ENCODE peak calls at places on chromosome 10, in ten cellular contexts. A, C, H, T, L, N, Q, Z, G and O are unnamed samples.

GRCh38 chr10:112361951-112362770 is 11.8 kb upstream of the ACSL5 start:
- DNase-seq in C (no peak), L (no peak), A (peak), N (no peak), Z (peak), Q (no peak), H (peak), T (peak), G (no peak), O (peak)

GRCh38 chr10:97319671-97320479 is 804 bp downstream of the FRAT1 start:
- DNase-seq in T (no peak), Q (peak), G (peak), A (peak), H (peak), L (peak), Z (no peak), C (peak), N (no peak), O (no peak)

GRCh38 chr10:74586088-74586585 is 240.3 kb upstream of the KAT6B start:
- DNase-seq in C (peak), Q (no peak), A (no peak), L (peak), T (no peak), H (peak), G (no peak), N (no peak), Z (no peak), O (peak)

GRCh38 chr10:128274938-128275337 is 148.7 kb upstream of the MKI67 start:
- DNase-seq in N (no peak), T (peak), C (peak), H (no peak), G (no peak), L (peak), Z (peak), A (no peak), Q (no peak), O (peak)

GRCh38 chr10:11176746-11177145 is 159.1 kb downstream of the CELF2 start:
- DNase-seq in A (no peak), N (no peak), H (no peak), Q (no peak), C (no peak), G (no peak), T (no peak), L (peak), Z (no peak), O (no peak)

GRCh38 chr10:95330966-95331453 is 40.2 kb upstream of the PDLIM1 start:
- DNase-seq in L (no peak), H (peak), Z (peak), N (no peak), T (no peak), Q (no peak), C (no peak), A (no peak), G (no peak), O (no peak)

GRCh38 chr10:110535958-110536891 is 31.3 kb upstream of the SMC3 start:
- DNase-seq in H (peak), Q (no peak), Z (peak), G (peak), T (peak), N (peak), C (peak), L (peak), A (no peak), O (peak)

GRCh38 chr10:6647811-6648526 is 67.9 kb upstream of the PRKCQ start:
- DNase-seq in L (peak), N (peak), Z (no peak), T (no peak), G (peak), A (no peak), Q (peak), H (peak), C (peak), O (peak)

GRCh38 chr10:10684972-10685371 is 332.7 kb upstream of the CELF2 start:
- DNase-seq in N (no peak), Q (no peak), A (no peak), T (no peak), G (no peak), H (no peak), Z (no peak), L (peak), C (no peak), O (no peak)

GRCh38 chr10:72334832-72335393 is 19.8 kb downstream of the DNAJB12 start:
- DNase-seq in Q (peak), L (peak), A (peak), H (peak), T (peak), C (peak), N (peak), G (peak), Z (peak), O (peak)

GRCh38 chr10:43401627-43402026 is 7.4 kb downstream of the HNRNPF start:
- DNase-seq in H (no peak), Z (no peak), L (no peak), G (no peak), N (no peak), A (no peak), T (no peak), Q (no peak), C (no peak), O (no peak)

GRCh38 chr10:113589225-113589770 is 36.4 kb downstream of the HABP2 start:
- DNase-seq in Q (no peak), N (no peak), H (no peak), T (no peak), C (no peak), A (no peak), L (no peak), Z (no peak), G (no peak), O (no peak)

GRCh38 chr10:78299861-78300453 is 266.3 kb downstream of the RPS24 start:
- DNase-seq in L (no peak), H (no peak), Q (no peak), N (no peak), A (no peak), C (no peak), Z (peak), T (no peak), G (peak), O (no peak)

GRCh38 chr10:26384600-26384999 is 53.5 kb upstream of the APBB1IP start:
- DNase-seq in Q (no peak), N (no peak), H (no peak), Z (no peak), A (no peak), C (no peak), G (no peak), L (no peak), T (no peak), O (no peak)

GRCh38 chr10:58782876-58783859 is 270.5 kb downstream of the BICC1 start:
- DNase-seq in N (no peak), Z (peak), H (peak), C (peak), L (no peak), G (no peak), Q (no peak), T (peak), A (peak), O (peak)

GRCh38 chr10:118904284-118904683 is 125.2 kb upstream of the NANOS1 start:
- DNase-seq in T (no peak), C (no peak), N (no peak), Z (no peak), A (no peak), H (peak), Q (no peak), L (no peak), G (no peak), O (peak)

GRCh38 chr10:130960531-130960930 is 351.0 kb downstream of the TCERG1L start:
- DNase-seq in A (no peak), C (no peak), L (no peak), G (no peak), N (no peak), Q (no peak), H (no peak), Z (no peak), T (no peak), O (no peak)

GRCh38 chr10:115417585-115418265 is 324.6 kb downstream of the ATRNL1 start:
- DNase-seq in T (peak), Z (no peak), L (peak), H (peak), C (peak), Q (peak), A (no peak), N (peak), G (no peak), O (peak)

DNA sequence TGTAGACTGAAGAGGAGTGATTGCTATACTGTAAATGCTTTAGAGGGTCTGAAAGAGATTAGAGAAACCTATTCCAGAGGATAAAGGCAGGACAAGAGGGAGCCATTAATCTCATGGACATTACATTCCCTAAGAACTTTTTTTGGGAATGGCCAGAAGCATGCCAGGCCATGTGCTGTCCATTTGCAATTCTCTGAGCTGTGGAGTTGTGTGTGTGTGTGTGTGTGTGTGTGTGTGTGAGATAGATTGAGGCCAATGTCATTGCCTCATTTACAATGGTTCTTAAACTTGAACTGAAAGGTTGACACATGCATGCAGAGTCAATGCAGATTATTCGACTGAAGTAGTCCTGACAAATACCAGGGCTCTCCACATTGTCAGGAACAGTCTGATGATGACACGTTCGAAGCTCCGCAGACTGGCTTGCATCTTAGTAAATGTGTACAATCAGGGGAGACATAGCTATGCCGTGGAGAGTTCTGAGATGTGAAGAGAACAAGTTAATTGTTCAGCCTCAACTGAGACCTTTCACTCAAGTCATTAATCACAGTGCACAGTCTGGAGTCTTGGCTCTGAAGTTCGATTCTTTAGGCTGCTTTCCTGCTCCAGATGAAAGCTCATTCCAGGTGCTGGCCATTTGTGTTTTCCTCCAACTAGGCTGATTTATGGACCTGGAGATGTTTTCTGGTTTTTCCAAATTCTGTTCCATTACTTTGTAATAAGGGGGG is 921.9 kb downstream of the LRMDA start:
- DNase-seq in C (no peak), Q (no peak), Z (peak), L (no peak), A (no peak), T (peak), H (no peak), N (no peak), G (no peak), O (peak)
- H3K4me3 ChIP-seq in C (no peak), Q (no peak), Z (no peak), L (no peak), A (no peak), T (no peak), H (no peak), N (no peak), G (no peak), O (no peak)

GRCh38 chr10:123143162-123143824 is 4.6 kb upstream of the HMX2 start:
- DNase-seq in L (no peak), N (no peak), T (no peak), H (no peak), G (no peak), A (no peak), Z (no peak), Q (no peak), C (no peak), O (no peak)

GRCh38 chr10:123141791-123142700 is 5.9 kb upstream of the HMX2 start:
- DNase-seq in L (no peak), G (no peak), N (no peak), T (no peak), A (no peak), Q (no peak), H (no peak), C (no peak), Z (no peak), O (no peak)

GRCh38 chr10:123140983-123141390 is 5.2 kb downstream of the HMX3 start:
- DNase-seq in Z (no peak), T (no peak), N (no peak), A (no peak), G (no peak), L (no peak), H (no peak), C (no peak), Q (no peak), O (no peak)

GRCh38 chr10:123143825-123144168 is 4.1 kb upstream of the HMX2 start:
- DNase-seq in N (no peak), Q (no peak), A (no peak), L (no peak), T (no peak), H (no peak), C (no peak), Z (no peak), G (no peak), O (no peak)

GRCh38 chr10:123142701-123143161 is 5.2 kb upstream of the HMX2 start:
- DNase-seq in G (no peak), T (no peak), N (no peak), L (no peak), Z (no peak), A (no peak), C (no peak), Q (no peak), H (no peak), O (no peak)
- H3K4me3 ChIP-seq in G (no peak), T (no peak), N (no peak), L (no peak), Z (no peak), A (no peak), C (no peak), Q (no peak), H (no peak), O (no peak)

GRCh38 chr10:104253576-104254410 is 899 bp upstream of the GSTO1 start:
- DNase-seq in L (no peak), A (no peak), H (no peak), N (no peak), Z (no peak), T (no peak), C (peak), Q (no peak), G (no peak), O (peak)
- H3K4me3 ChIP-seq in L (peak), A (peak), H (peak), N (peak), Z (peak), T (peak), C (peak), Q (peak), G (peak), O (peak)

GRCh38 chr10:62814901-62815372 is 1.2 kb downstream of the EGR2 start:
- DNase-seq in L (no peak), C (peak), G (peak), A (peak), Z (no peak), H (peak), Q (no peak), T (no peak), N (no peak), O (peak)
- H3K4me3 ChIP-seq in L (peak), C (peak), G (peak), A (peak), Z (peak), H (peak), Q (peak), T (peak), N (peak), O (peak)

DNA sequence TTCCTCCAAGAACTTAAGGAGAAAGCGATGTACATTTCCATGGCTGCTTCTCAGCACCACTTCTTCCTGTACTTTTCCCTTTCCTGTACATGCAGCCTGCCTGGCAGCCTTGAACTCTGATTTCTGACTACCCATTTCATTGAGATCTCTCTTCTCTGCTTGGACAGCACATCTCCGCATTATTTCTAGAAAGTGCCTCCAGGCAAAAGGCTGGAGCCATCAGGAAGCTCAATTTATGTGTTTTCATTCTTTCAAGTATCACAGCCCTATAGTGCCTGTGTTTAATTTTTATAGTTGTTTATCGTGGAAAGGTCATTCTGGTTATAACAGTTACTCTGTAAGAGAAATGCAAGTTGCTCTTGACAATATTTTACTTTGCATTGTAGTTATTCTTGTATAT is 688.0 kb upstream of the ANKRD30A start:
- DNase-seq in C (no peak), A (no peak), G (no peak), Z (no peak), T (no peak), Q (no peak), H (no peak), N (no peak), L (no peak), O (peak)
- H3K4me3 ChIP-seq in C (no peak), A (no peak), G (no peak), Z (no peak), T (no peak), Q (no peak), H (no peak), N (no peak), L (no peak), O (no peak)

DNA sequence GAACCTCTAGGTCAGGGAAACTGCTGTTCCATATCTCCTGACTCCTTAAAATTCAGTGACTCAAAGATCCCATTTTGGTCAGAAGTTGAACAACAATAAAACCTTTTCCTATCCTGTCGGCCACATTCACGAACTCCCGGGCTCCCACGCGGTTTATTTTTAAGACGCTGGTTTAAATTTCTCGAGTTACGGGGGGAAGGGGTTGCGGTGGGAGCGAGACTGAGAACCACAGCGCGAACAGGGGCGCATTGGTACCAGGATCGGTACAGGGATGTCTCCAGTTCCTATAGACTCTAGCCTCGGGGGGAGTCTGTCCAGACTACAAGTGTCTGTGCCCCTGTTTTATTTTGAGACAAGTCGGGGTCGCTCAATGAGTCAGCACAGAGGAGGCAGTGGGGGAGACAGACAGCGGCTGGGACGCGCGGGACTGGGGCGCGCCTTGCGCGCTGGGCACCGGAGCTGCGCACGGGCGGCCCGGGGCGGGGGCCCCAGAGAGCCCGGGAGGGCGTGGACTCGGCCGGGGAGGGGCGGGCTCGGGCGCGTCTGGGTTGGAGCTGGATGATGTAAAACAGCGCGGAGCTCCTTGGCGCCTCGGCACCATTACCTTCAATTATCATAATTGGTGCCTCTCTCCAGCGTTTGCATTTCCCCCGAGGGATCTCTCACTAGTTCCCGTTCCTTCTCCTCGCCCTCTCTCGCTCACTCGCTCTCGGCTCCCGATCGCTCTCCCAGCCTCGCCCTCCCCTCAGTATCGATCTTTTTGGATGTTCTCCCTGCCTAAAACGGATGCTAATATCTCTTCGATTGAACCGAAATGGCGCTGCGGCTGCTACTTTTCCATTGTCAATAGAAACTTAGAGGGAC is 8.7 kb upstream of the BAMBI start:
- DNase-seq in Q (peak), H (peak), N (peak), L (no peak), T (no peak), C (peak), Z (peak), G (peak), A (peak), O (peak)
- H3K4me3 ChIP-seq in Q (peak), H (peak), N (peak), L (no peak), T (peak), C (peak), Z (peak), G (peak), A (peak), O (peak)

DNA sequence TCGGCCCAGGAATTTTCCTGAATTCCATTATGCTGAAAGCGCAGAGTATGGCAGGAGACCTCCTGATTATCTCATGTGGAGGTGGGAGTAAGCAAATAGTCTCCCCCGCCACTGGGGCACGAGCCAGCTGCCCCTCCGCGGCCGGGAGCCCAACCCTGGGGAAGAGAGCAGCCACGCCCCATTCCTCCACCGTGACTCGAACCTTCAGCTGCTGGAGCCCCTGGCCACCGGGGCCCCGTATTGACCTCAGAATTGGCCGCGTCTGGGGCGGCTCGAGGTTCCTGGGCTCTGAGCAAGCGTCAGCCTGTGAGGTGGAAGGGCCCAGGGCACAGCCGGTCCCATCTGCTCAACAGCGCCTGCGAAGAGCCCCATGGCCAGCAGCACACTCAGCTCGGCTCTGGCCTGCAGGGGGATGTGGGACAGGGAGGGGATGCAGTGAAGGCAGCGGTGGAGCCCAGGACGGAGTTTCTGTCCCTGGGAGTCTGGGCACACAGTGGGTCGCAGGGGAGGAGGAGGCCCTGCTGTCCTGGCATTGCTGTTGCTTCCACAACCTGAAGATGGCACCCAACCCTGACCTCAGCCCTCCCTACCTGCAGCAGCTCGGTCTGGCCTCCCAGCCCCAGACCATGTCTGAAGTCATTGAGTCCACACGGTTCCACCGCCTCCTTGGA is 97.8 kb downstream of the CHST15 start:
- DNase-seq in Q (no peak), N (peak), Z (peak), H (peak), G (peak), C (peak), L (peak), T (peak), A (peak), O (peak)
- H3K4me3 ChIP-seq in Q (peak), N (no peak), Z (peak), H (peak), G (no peak), C (peak), L (peak), T (no peak), A (peak), O (peak)

GRCh38 chr10:62636825-62637248 is 167.7 kb upstream of the ADO start:
- DNase-seq in A (no peak), C (no peak), Z (no peak), L (peak), N (no peak), Q (no peak), H (peak), T (no peak), G (no peak), O (peak)
- H3K4me3 ChIP-seq in A (peak), C (peak), Z (no peak), L (peak), N (peak), Q (no peak), H (no peak), T (no peak), G (no peak), O (peak)